ENCODE peak calls at places on chromosomes 1 and 21, in five cellular contexts. Y is Peyer's patch, C is mammary epithelial cell, T is neural progenitor cell, W is psoas muscle. G is an unnamed sample. For H3K4me1, the result is how much of the 10 kb centered on the place peaks cover.

GRCh38 chr21:43355925-43356289 is 71.0 kb downstream of the SIK1 start:
- DNase-seq in Y (peak), C (no peak), T (no peak), W (no peak), G (no peak)

GRCh38 chr21:34526236-34526617 is 14.2 kb upstream of the KCNE1 start:
- DNase-seq in Y (no peak), C (no peak), T (no peak), W (no peak), G (no peak)

GRCh38 chr1:5645929-5646328 is 346.3 kb downstream of the NPHP4 start:
- DNase-seq in Y (no peak), C (no peak), T (no peak), W (no peak), G (peak)

GRCh38 chr1:30373471-30374399 is 349.6 kb downstream of the MATN1 start:
- DNase-seq in Y (no peak), C (no peak), T (no peak), W (no peak), G (no peak)

GRCh38 chr1:108886292-108886691 is 9.5 kb downstream of the GPSM2 start:
- DNase-seq in Y (no peak), C (no peak), T (no peak), W (no peak), G (no peak)

GRCh38 chr1:215082532-215083407 is at the start of gene KCNK2:
- DNase-seq in Y (no peak), C (no peak), T (peak), W (peak), G (peak)

GRCh38 chr1:44406761-44407429 is 1.8 kb downstream of the RNF220 start:
- DNase-seq in Y (no peak), C (no peak), T (peak), W (no peak), G (peak)

GRCh38 chr1:104105466-104105865 is 355.8 kb downstream of the AMY1C start:
- DNase-seq in Y (no peak), C (no peak), T (no peak), W (no peak), G (no peak)

GRCh38 chr1:240254778-240255291 is 163.2 kb downstream of the FMN2 start:
- DNase-seq in Y (no peak), C (no peak), T (peak), W (no peak), G (no peak)

GRCh38 chr1:59570524-59570923 is 244.2 kb upstream of the HOOK1 start:
- DNase-seq in Y (peak), C (no peak), T (no peak), W (no peak), G (peak)

GRCh38 chr1:2112280-2112701 is 62.1 kb downstream of the PRKCZ start:
- DNase-seq in Y (no peak), C (no peak), T (no peak), W (peak), G (peak)

GRCh38 chr1:155294520-155295182 is 6.6 kb downstream of the PKLR start:
- DNase-seq in Y (no peak), C (no peak), T (peak), W (no peak), G (no peak)

GRCh38 chr1:155296660-155297059 is 4.6 kb downstream of the PKLR start:
- DNase-seq in Y (no peak), C (no peak), T (no peak), W (no peak), G (no peak)

GRCh38 chr1:155295183-155295941 is 5.9 kb downstream of the PKLR start:
- DNase-seq in Y (no peak), C (no peak), T (no peak), W (no peak), G (no peak)

GRCh38 chr1:155297431-155297830 is 3.8 kb downstream of the PKLR start:
- DNase-seq in Y (no peak), C (no peak), T (no peak), W (no peak), G (no peak)

GRCh38 chr1:155295942-155296267 is 5.3 kb downstream of the PKLR start:
- DNase-seq in Y (no peak), C (no peak), T (no peak), W (no peak), G (no peak)
- H3K4me3 ChIP-seq in Y (no peak), C (no peak), T (peak), W (no peak), G (no peak)

DNA sequence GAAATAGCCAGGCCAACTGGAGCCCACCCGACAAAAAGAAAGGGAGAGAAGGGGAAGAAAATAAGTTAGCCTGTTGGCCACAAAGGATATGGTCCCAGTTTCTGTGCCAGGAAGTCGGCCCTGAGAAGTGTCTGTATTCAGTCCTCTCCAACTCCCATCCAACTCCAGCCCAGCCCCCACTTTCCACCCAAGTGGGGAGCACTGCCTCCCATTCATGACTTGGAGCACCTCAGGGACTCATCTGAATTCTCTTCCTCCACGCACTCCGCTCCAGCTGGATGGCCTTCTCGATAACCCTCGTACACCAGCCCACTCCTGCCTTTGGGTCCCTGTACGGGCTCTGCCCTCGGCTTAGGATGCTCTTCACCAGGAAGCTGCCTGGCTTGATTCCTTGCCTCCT is 2.0 kb upstream of the WNT2B start:
- DNase-seq in Y (no peak), C (no peak), T (no peak), W (no peak), G (no peak)
- H3K4me1 ChIP-seq in Y (under half), C (under half), T (under half), W (under half), G (under half)

GRCh38 chr1:113846391-113847035 is 25.0 kb downstream of the PTPN22 start:
- DNase-seq in Y (no peak), C (no peak), T (no peak), W (no peak), G (no peak)

GRCh38 chr1:113854234-113854633 is 17.3 kb downstream of the PTPN22 start:
- DNase-seq in Y (no peak), C (no peak), T (no peak), W (no peak), G (no peak)

GRCh38 chr1:113849072-113849471 is 22.4 kb downstream of the PTPN22 start:
- DNase-seq in Y (no peak), C (no peak), T (no peak), W (no peak), G (no peak)

GRCh38 chr1:113856011-113856410 is 15.5 kb downstream of the PTPN22 start:
- DNase-seq in Y (no peak), C (peak), T (no peak), W (no peak), G (no peak)

GRCh38 chr1:113850127-113850796 is 21.2 kb downstream of the PTPN22 start:
- DNase-seq in Y (no peak), C (no peak), T (no peak), W (no peak), G (no peak)
- H3K4me3 ChIP-seq in Y (no peak), C (no peak), T (no peak), W (no peak), G (no peak)

GRCh38 chr1:229950020-229950419 is 117.0 kb upstream of the GALNT2 start:
- DNase-seq in Y (no peak), C (no peak), T (no peak), W (no peak), G (no peak)

GRCh38 chr1:229950908-229951307 is 116.1 kb upstream of the GALNT2 start:
- DNase-seq in Y (no peak), C (no peak), T (no peak), W (no peak), G (no peak)

GRCh38 chr1:229952135-229952534 is 114.9 kb upstream of the GALNT2 start:
- DNase-seq in Y (no peak), C (peak), T (no peak), W (no peak), G (no peak)

GRCh38 chr1:229947968-229948367 is 119.1 kb upstream of the GALNT2 start:
- DNase-seq in Y (no peak), C (peak), T (no peak), W (no peak), G (no peak)

DNA sequence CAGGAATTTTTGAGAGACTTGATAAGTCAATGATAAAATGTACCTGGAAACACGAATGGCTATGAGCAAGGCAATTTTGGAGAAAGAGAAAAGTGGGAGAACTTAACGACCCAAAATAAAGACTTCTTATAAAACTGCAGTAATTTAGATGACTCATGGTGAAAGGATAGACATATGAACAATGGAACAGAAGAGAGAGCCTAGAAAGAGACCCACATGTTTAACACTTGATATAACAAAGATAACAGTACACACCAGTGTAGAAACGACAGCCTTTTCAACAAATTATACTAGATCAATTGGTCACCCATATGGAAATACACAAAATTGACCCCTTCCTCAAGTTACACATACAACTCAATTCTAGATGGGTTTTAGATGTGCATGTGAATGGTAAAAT is 117.5 kb upstream of the GALNT2 start:
- DNase-seq in Y (no peak), C (no peak), T (no peak), W (no peak), G (no peak)
- H3K4me1 ChIP-seq in Y (under half), C (under half), T (under half), W (under half), G (under half)

GRCh38 chr1:243420968-243421675 is 165.3 kb downstream of the SDCCAG8 start:
- DNase-seq in Y (no peak), C (no peak), T (no peak), W (no peak), G (no peak)
- H3K4me3 ChIP-seq in Y (no peak), C (no peak), T (no peak), W (peak), G (no peak)

DNA sequence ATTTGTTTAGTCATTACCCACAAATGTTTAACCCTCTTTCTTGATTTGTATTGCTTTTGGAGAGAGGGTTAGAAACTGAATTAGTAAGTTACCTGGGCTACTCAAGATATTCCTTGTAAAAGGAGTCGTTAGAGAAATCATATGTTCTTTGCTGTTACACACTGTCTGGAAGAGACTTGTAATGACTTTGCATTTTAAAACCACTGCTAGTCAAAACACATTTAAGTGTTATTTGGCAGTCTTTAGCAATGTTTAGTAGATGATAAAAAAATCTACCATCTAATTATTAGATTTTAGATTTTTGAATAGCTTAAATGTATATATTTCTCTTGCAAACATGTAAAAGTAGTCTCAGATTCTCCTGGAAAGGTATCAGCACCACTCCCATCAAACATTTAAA is 6.6 kb downstream of the OSBPL9 start:
- DNase-seq in Y (no peak), C (no peak), T (no peak), W (no peak), G (no peak)
- H3K4me1 ChIP-seq in Y (under half), C (under half), T (under half), W (half or more), G (under half)

GRCh38 chr1:153626477-153626928 is 802 bp downstream of the S100A13 start:
- DNase-seq in Y (no peak), C (no peak), T (no peak), W (no peak), G (peak)

GRCh38 chr1:153627797-153628626 is at the start of gene S100A1:
- DNase-seq in Y (no peak), C (no peak), T (no peak), W (peak), G (peak)

GRCh38 chr1:153626929-153627796 is at the start of gene S100A13:
- DNase-seq in Y (peak), C (peak), T (peak), W (peak), G (peak)

GRCh38 chr1:153623091-153623490 is 4.2 kb downstream of the S100A13 start:
- DNase-seq in Y (no peak), C (no peak), T (no peak), W (no peak), G (no peak)

DNA sequence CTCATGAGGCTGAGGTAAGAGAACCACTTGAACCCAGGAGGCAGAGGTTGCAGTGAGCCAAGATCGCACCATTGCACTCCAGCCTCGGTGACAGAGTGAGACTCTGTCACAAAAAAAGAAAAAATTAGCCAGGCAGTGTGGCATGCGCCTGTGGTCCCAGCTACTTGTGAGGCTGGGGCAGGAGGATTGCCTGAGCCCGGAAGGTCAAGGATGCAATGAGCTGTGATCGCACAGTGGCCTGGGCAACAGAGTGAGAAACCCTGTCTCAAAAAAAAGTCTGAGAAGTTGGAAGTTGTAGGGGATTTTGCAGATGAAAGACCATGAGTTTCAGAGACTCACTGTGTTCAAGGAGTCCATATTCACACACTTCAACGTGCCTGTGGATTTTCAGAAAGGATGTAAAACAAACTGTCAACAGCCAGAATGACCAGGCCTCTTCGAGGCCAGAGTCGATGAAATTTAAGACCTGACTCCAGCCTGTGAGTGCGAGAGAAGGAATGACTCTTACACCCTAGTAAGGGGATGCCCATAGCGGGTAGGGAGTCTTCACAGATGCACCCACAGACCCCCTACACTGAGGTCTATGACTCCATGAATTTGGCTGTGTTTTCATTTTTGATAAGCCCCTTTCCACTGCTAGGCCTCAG is 2.2 kb downstream of the S100A13 start:
- DNase-seq in Y (no peak), C (no peak), T (no peak), W (no peak), G (no peak)
- H3K4me3 ChIP-seq in Y (peak), C (no peak), T (no peak), W (no peak), G (no peak)

G was measured in aorta.